ENCODE peak calls at places on chromosomes 6 and 20, in nine cellular contexts. One of them, this sample, is unnamed.

GRCh38 chr20:8930691-8931090 is 138.2 kb upstream of the PLCB4 start:
- DNase-seq in astrocyte of the cerebellum: no peak
- DNase-seq in CD4-positive, CD25-positive, alpha-beta regulatory T cell: no peak
- DNase-seq in IMR-90: peak
- DNase-seq in naive thymus-derived CD4-positive, alpha-beta T cell: no peak
- DNase-seq in HepG2: no peak
- DNase-seq in brain microvascular endothelial cell: no peak
- DNase-seq in lower leg skin: no peak
- DNase-seq in tibial artery: no peak
- DNase-seq in this sample: no peak

GRCh38 chr6:115830895-115831294 is 229.8 kb downstream of the FRK start:
- DNase-seq in HepG2: no peak
- DNase-seq in astrocyte of the cerebellum: no peak
- DNase-seq in IMR-90: no peak
- DNase-seq in tibial artery: no peak
- DNase-seq in lower leg skin: no peak
- DNase-seq in naive thymus-derived CD4-positive, alpha-beta T cell: no peak
- DNase-seq in CD4-positive, CD25-positive, alpha-beta regulatory T cell: no peak
- DNase-seq in brain microvascular endothelial cell: peak
- DNase-seq in this sample: no peak

GRCh38 chr6:97189767-97190166 is 93.2 kb downstream of the MMS22L start:
- DNase-seq in brain microvascular endothelial cell: peak
- DNase-seq in astrocyte of the cerebellum: peak
- DNase-seq in IMR-90: peak
- DNase-seq in CD4-positive, CD25-positive, alpha-beta regulatory T cell: no peak
- DNase-seq in tibial artery: no peak
- DNase-seq in HepG2: no peak
- DNase-seq in naive thymus-derived CD4-positive, alpha-beta T cell: no peak
- DNase-seq in lower leg skin: no peak
- DNase-seq in this sample: peak

GRCh38 chr6:167840526-167841179 is 13.9 kb downstream of the AFDN start:
- DNase-seq in naive thymus-derived CD4-positive, alpha-beta T cell: no peak
- DNase-seq in lower leg skin: no peak
- DNase-seq in brain microvascular endothelial cell: no peak
- DNase-seq in astrocyte of the cerebellum: no peak
- DNase-seq in tibial artery: no peak
- DNase-seq in CD4-positive, CD25-positive, alpha-beta regulatory T cell: no peak
- DNase-seq in IMR-90: no peak
- DNase-seq in HepG2: no peak
- DNase-seq in this sample: no peak

GRCh38 chr6:125157725-125158124 is 4.2 kb downstream of the TPD52L1 start:
- DNase-seq in HepG2: no peak
- DNase-seq in brain microvascular endothelial cell: no peak
- DNase-seq in lower leg skin: no peak
- DNase-seq in naive thymus-derived CD4-positive, alpha-beta T cell: no peak
- DNase-seq in IMR-90: no peak
- DNase-seq in CD4-positive, CD25-positive, alpha-beta regulatory T cell: no peak
- DNase-seq in astrocyte of the cerebellum: no peak
- DNase-seq in tibial artery: no peak
- DNase-seq in this sample: no peak

GRCh38 chr6:14950103-14950969 is 295.5 kb upstream of the JARID2 start:
- DNase-seq in lower leg skin: no peak
- DNase-seq in IMR-90: no peak
- DNase-seq in astrocyte of the cerebellum: no peak
- DNase-seq in CD4-positive, CD25-positive, alpha-beta regulatory T cell: no peak
- DNase-seq in brain microvascular endothelial cell: no peak
- DNase-seq in tibial artery: no peak
- DNase-seq in naive thymus-derived CD4-positive, alpha-beta T cell: no peak
- DNase-seq in HepG2: no peak
- DNase-seq in this sample: no peak

GRCh38 chr6:151609146-151609962 is 115.5 kb downstream of the CCDC170 start:
- DNase-seq in IMR-90: no peak
- DNase-seq in CD4-positive, CD25-positive, alpha-beta regulatory T cell: no peak
- DNase-seq in HepG2: no peak
- DNase-seq in lower leg skin: no peak
- DNase-seq in naive thymus-derived CD4-positive, alpha-beta T cell: no peak
- DNase-seq in tibial artery: peak
- DNase-seq in astrocyte of the cerebellum: no peak
- DNase-seq in brain microvascular endothelial cell: no peak
- DNase-seq in this sample: no peak

GRCh38 chr6:71287038-71287437 is 1.6 kb upstream of the OGFRL1 start:
- DNase-seq in naive thymus-derived CD4-positive, alpha-beta T cell: no peak
- DNase-seq in IMR-90: peak
- DNase-seq in tibial artery: no peak
- DNase-seq in astrocyte of the cerebellum: no peak
- DNase-seq in HepG2: no peak
- DNase-seq in brain microvascular endothelial cell: no peak
- DNase-seq in CD4-positive, CD25-positive, alpha-beta regulatory T cell: peak
- DNase-seq in lower leg skin: peak
- DNase-seq in this sample: no peak

GRCh38 chr20:47061549-47061948 is 166.9 kb downstream of the EYA2 start:
- DNase-seq in tibial artery: no peak
- DNase-seq in HepG2: no peak
- DNase-seq in astrocyte of the cerebellum: no peak
- DNase-seq in IMR-90: no peak
- DNase-seq in CD4-positive, CD25-positive, alpha-beta regulatory T cell: no peak
- DNase-seq in lower leg skin: no peak
- DNase-seq in brain microvascular endothelial cell: no peak
- DNase-seq in naive thymus-derived CD4-positive, alpha-beta T cell: no peak
- DNase-seq in this sample: no peak

GRCh38 chr20:41205313-41205712 is 68.0 kb downstream of the PLCG1 start:
- DNase-seq in HepG2: no peak
- DNase-seq in CD4-positive, CD25-positive, alpha-beta regulatory T cell: no peak
- DNase-seq in tibial artery: no peak
- DNase-seq in naive thymus-derived CD4-positive, alpha-beta T cell: no peak
- DNase-seq in astrocyte of the cerebellum: no peak
- DNase-seq in brain microvascular endothelial cell: no peak
- DNase-seq in IMR-90: no peak
- DNase-seq in lower leg skin: no peak
- DNase-seq in this sample: no peak

GRCh38 chr6:38138374-38138773 is 318.8 kb downstream of the ZFAND3 start:
- DNase-seq in naive thymus-derived CD4-positive, alpha-beta T cell: no peak
- DNase-seq in tibial artery: no peak
- DNase-seq in HepG2: no peak
- DNase-seq in astrocyte of the cerebellum: no peak
- DNase-seq in brain microvascular endothelial cell: no peak
- DNase-seq in IMR-90: no peak
- DNase-seq in lower leg skin: no peak
- DNase-seq in CD4-positive, CD25-positive, alpha-beta regulatory T cell: no peak
- DNase-seq in this sample: no peak

GRCh38 chr6:110358536-110359148 is 493 bp upstream of the METTL24 start:
- DNase-seq in CD4-positive, CD25-positive, alpha-beta regulatory T cell: no peak
- DNase-seq in tibial artery: no peak
- DNase-seq in astrocyte of the cerebellum: no peak
- DNase-seq in IMR-90: no peak
- DNase-seq in HepG2: no peak
- DNase-seq in lower leg skin: no peak
- DNase-seq in brain microvascular endothelial cell: no peak
- DNase-seq in naive thymus-derived CD4-positive, alpha-beta T cell: no peak
- DNase-seq in this sample: no peak
- H3K4me3 ChIP-seq in CD4-positive, CD25-positive, alpha-beta regulatory T cell: no peak
- H3K4me3 ChIP-seq in tibial artery: peak
- H3K4me3 ChIP-seq in astrocyte of the cerebellum: peak
- H3K4me3 ChIP-seq in IMR-90: peak
- H3K4me3 ChIP-seq in HepG2: no peak
- H3K4me3 ChIP-seq in lower leg skin: peak
- H3K4me3 ChIP-seq in brain microvascular endothelial cell: peak
- H3K4me3 ChIP-seq in naive thymus-derived CD4-positive, alpha-beta T cell: no peak
- H3K4me3 ChIP-seq in this sample: peak

GRCh38 chr6:89411269-89412070 is 603 bp downstream of the RRAGD start:
- DNase-seq in HepG2: no peak
- DNase-seq in brain microvascular endothelial cell: no peak
- DNase-seq in CD4-positive, CD25-positive, alpha-beta regulatory T cell: peak
- DNase-seq in IMR-90: no peak
- DNase-seq in naive thymus-derived CD4-positive, alpha-beta T cell: peak
- DNase-seq in lower leg skin: peak
- DNase-seq in tibial artery: peak
- DNase-seq in astrocyte of the cerebellum: no peak
- DNase-seq in this sample: no peak

GRCh38 chr6:89412071-89413005 is at the start of gene RRAGD:
- DNase-seq in brain microvascular endothelial cell: no peak
- DNase-seq in lower leg skin: peak
- DNase-seq in CD4-positive, CD25-positive, alpha-beta regulatory T cell: peak
- DNase-seq in IMR-90: no peak
- DNase-seq in HepG2: no peak
- DNase-seq in naive thymus-derived CD4-positive, alpha-beta T cell: peak
- DNase-seq in tibial artery: peak
- DNase-seq in astrocyte of the cerebellum: no peak
- DNase-seq in this sample: no peak

GRCh38 chr6:89414215-89414614 is 2.1 kb upstream of the RRAGD start:
- DNase-seq in HepG2: peak
- DNase-seq in CD4-positive, CD25-positive, alpha-beta regulatory T cell: no peak
- DNase-seq in IMR-90: no peak
- DNase-seq in tibial artery: no peak
- DNase-seq in lower leg skin: no peak
- DNase-seq in astrocyte of the cerebellum: no peak
- DNase-seq in naive thymus-derived CD4-positive, alpha-beta T cell: no peak
- DNase-seq in brain microvascular endothelial cell: no peak
- DNase-seq in this sample: no peak

GRCh38 chr6:89411019-89411268 is 1.1 kb downstream of the RRAGD start:
- DNase-seq in HepG2: no peak
- DNase-seq in IMR-90: no peak
- DNase-seq in tibial artery: peak
- DNase-seq in naive thymus-derived CD4-positive, alpha-beta T cell: no peak
- DNase-seq in CD4-positive, CD25-positive, alpha-beta regulatory T cell: no peak
- DNase-seq in astrocyte of the cerebellum: no peak
- DNase-seq in lower leg skin: no peak
- DNase-seq in brain microvascular endothelial cell: no peak
- DNase-seq in this sample: no peak

DNA sequence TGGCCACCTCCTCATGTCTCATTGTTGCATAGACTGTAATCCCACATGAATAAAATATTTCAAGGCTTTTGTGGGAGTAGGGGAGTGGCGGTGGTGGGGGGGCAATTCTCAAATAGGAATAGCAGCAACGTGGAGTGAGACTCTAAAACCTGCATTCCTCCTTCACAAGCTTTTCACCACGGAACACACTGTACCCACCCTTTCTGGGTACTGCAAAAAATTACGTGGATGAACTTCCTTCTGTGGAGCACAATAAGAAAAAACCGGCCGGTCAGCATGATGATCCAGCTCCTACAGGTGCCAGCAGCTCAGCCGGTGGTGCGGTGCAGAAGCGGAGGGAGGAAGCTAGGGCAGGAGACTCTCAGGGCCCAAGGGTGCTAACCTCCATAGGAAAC is 930 bp upstream of the RRAGD start:
- DNase-seq in brain microvascular endothelial cell: no peak
- DNase-seq in naive thymus-derived CD4-positive, alpha-beta T cell: no peak
- DNase-seq in astrocyte of the cerebellum: no peak
- DNase-seq in IMR-90: no peak
- DNase-seq in tibial artery: no peak
- DNase-seq in lower leg skin: no peak
- DNase-seq in CD4-positive, CD25-positive, alpha-beta regulatory T cell: no peak
- DNase-seq in HepG2: no peak
- DNase-seq in this sample: no peak
- H3K4me3 ChIP-seq in brain microvascular endothelial cell: no peak
- H3K4me3 ChIP-seq in naive thymus-derived CD4-positive, alpha-beta T cell: peak
- H3K4me3 ChIP-seq in astrocyte of the cerebellum: no peak
- H3K4me3 ChIP-seq in IMR-90: no peak
- H3K4me3 ChIP-seq in tibial artery: peak
- H3K4me3 ChIP-seq in lower leg skin: no peak
- H3K4me3 ChIP-seq in CD4-positive, CD25-positive, alpha-beta regulatory T cell: peak
- H3K4me3 ChIP-seq in HepG2: peak
- H3K4me3 ChIP-seq in this sample: no peak

GRCh38 chr6:27141013-27141412 is 106.5 kb upstream of the PRSS16 start:
- DNase-seq in lower leg skin: no peak
- DNase-seq in HepG2: no peak
- DNase-seq in CD4-positive, CD25-positive, alpha-beta regulatory T cell: no peak
- DNase-seq in tibial artery: no peak
- DNase-seq in astrocyte of the cerebellum: no peak
- DNase-seq in IMR-90: no peak
- DNase-seq in naive thymus-derived CD4-positive, alpha-beta T cell: no peak
- DNase-seq in brain microvascular endothelial cell: no peak
- DNase-seq in this sample: no peak
- H3K4me3 ChIP-seq in lower leg skin: no peak
- H3K4me3 ChIP-seq in HepG2: no peak
- H3K4me3 ChIP-seq in CD4-positive, CD25-positive, alpha-beta regulatory T cell: peak
- H3K4me3 ChIP-seq in tibial artery: no peak
- H3K4me3 ChIP-seq in astrocyte of the cerebellum: peak
- H3K4me3 ChIP-seq in IMR-90: peak
- H3K4me3 ChIP-seq in naive thymus-derived CD4-positive, alpha-beta T cell: no peak
- H3K4me3 ChIP-seq in brain microvascular endothelial cell: no peak
- H3K4me3 ChIP-seq in this sample: no peak

GRCh38 chr6:83870649-83871048 is 11.2 kb downstream of the CYB5R4 start:
- DNase-seq in brain microvascular endothelial cell: no peak
- DNase-seq in CD4-positive, CD25-positive, alpha-beta regulatory T cell: no peak
- DNase-seq in IMR-90: no peak
- DNase-seq in HepG2: peak
- DNase-seq in tibial artery: no peak
- DNase-seq in astrocyte of the cerebellum: no peak
- DNase-seq in lower leg skin: no peak
- DNase-seq in naive thymus-derived CD4-positive, alpha-beta T cell: no peak
- DNase-seq in this sample: no peak

GRCh38 chr6:83867043-83867442 is 7.6 kb downstream of the CYB5R4 start:
- DNase-seq in naive thymus-derived CD4-positive, alpha-beta T cell: no peak
- DNase-seq in astrocyte of the cerebellum: no peak
- DNase-seq in CD4-positive, CD25-positive, alpha-beta regulatory T cell: no peak
- DNase-seq in IMR-90: no peak
- DNase-seq in tibial artery: no peak
- DNase-seq in brain microvascular endothelial cell: no peak
- DNase-seq in HepG2: no peak
- DNase-seq in lower leg skin: no peak
- DNase-seq in this sample: no peak

GRCh38 chr6:83868639-83869038 is 9.2 kb downstream of the CYB5R4 start:
- DNase-seq in tibial artery: no peak
- DNase-seq in HepG2: no peak
- DNase-seq in astrocyte of the cerebellum: no peak
- DNase-seq in lower leg skin: no peak
- DNase-seq in brain microvascular endothelial cell: peak
- DNase-seq in CD4-positive, CD25-positive, alpha-beta regulatory T cell: no peak
- DNase-seq in naive thymus-derived CD4-positive, alpha-beta T cell: no peak
- DNase-seq in IMR-90: peak
- DNase-seq in this sample: peak

GRCh38 chr6:83862776-83863471 is 3.4 kb downstream of the CYB5R4 start:
- DNase-seq in naive thymus-derived CD4-positive, alpha-beta T cell: no peak
- DNase-seq in tibial artery: no peak
- DNase-seq in astrocyte of the cerebellum: no peak
- DNase-seq in brain microvascular endothelial cell: no peak
- DNase-seq in IMR-90: peak
- DNase-seq in CD4-positive, CD25-positive, alpha-beta regulatory T cell: no peak
- DNase-seq in lower leg skin: no peak
- DNase-seq in HepG2: no peak
- DNase-seq in this sample: no peak

DNA sequence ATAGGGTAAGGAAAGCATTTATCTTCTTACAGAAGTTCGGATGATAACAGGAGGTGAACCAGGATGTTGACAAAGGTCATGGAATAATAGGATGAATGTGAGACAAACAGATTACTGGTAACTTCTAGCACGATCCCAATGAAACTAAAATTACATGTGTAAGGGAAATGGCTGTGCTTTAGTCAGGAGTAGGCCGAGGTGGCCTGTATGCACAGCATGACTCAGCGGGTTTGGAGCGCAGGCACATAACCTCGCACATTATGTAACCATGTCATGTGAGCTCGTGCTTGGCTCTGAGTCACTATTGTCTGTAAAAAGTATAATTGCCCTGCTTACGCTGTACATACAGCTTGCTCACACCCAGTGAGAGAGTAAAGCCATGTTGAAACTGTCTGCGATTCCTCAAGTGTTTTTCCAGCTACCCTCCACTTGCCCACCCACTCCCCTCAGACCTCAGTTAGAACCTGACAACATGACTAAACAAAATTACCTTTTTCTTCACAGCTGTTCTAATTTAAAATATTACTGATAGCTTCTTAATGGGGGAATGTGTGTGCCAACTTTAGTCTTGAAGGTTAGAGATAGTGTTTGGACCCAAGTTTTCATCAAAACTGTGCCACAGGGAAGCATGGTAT is 8.2 kb downstream of the CYB5R4 start:
- DNase-seq in HepG2: no peak
- DNase-seq in naive thymus-derived CD4-positive, alpha-beta T cell: peak
- DNase-seq in brain microvascular endothelial cell: peak
- DNase-seq in astrocyte of the cerebellum: no peak
- DNase-seq in tibial artery: peak
- DNase-seq in CD4-positive, CD25-positive, alpha-beta regulatory T cell: peak
- DNase-seq in IMR-90: peak
- DNase-seq in lower leg skin: no peak
- DNase-seq in this sample: peak
- H3K4me3 ChIP-seq in HepG2: no peak
- H3K4me3 ChIP-seq in naive thymus-derived CD4-positive, alpha-beta T cell: no peak
- H3K4me3 ChIP-seq in brain microvascular endothelial cell: no peak
- H3K4me3 ChIP-seq in astrocyte of the cerebellum: no peak
- H3K4me3 ChIP-seq in tibial artery: no peak
- H3K4me3 ChIP-seq in CD4-positive, CD25-positive, alpha-beta regulatory T cell: no peak
- H3K4me3 ChIP-seq in IMR-90: no peak
- H3K4me3 ChIP-seq in lower leg skin: no peak
- H3K4me3 ChIP-seq in this sample: no peak

This sample was measured in skeletal muscle cell.